ENCODE peak calls at places on chromosomes 2 and 18, in six cellular contexts. One of them, this sample, is unnamed. For H3K9me3, the result is how much of the 10 kb centered on the place peaks cover.

GRCh38 chr2:206083602-206084467 is 2.1 kb downstream of the INO80D start:
- DNase-seq in fibroblast of lung: peak
- DNase-seq in OCI-LY7: peak
- DNase-seq in GM23248: peak
- DNase-seq in HepG2: no peak
- DNase-seq in MM.1S: peak
- DNase-seq in this sample: peak

GRCh38 chr2:26679857-26680256 is 12.7 kb upstream of the KCNK3 start:
- DNase-seq in fibroblast of lung: no peak
- DNase-seq in OCI-LY7: no peak
- DNase-seq in GM23248: no peak
- DNase-seq in HepG2: no peak
- DNase-seq in MM.1S: no peak
- DNase-seq in this sample: no peak

GRCh38 chr2:234873828-234874173 is 78.0 kb upstream of the SH3BP4 start:
- DNase-seq in fibroblast of lung: peak
- DNase-seq in OCI-LY7: no peak
- DNase-seq in GM23248: peak
- DNase-seq in HepG2: no peak
- DNase-seq in MM.1S: no peak
- DNase-seq in this sample: peak

GRCh38 chr2:65605427-65606058 is 173.1 kb upstream of the SPRED2 start:
- DNase-seq in fibroblast of lung: no peak
- DNase-seq in OCI-LY7: peak
- DNase-seq in GM23248: no peak
- DNase-seq in HepG2: no peak
- DNase-seq in MM.1S: peak
- DNase-seq in this sample: no peak

GRCh38 chr2:117055499-117056375 is 758.8 kb upstream of the DDX18 start:
- DNase-seq in fibroblast of lung: no peak
- DNase-seq in OCI-LY7: no peak
- DNase-seq in GM23248: no peak
- DNase-seq in HepG2: no peak
- DNase-seq in MM.1S: no peak
- DNase-seq in this sample: no peak

GRCh38 chr2:239433777-239434396 is 33.1 kb upstream of the HDAC4 start:
- DNase-seq in fibroblast of lung: peak
- DNase-seq in OCI-LY7: no peak
- DNase-seq in GM23248: peak
- DNase-seq in HepG2: no peak
- DNase-seq in MM.1S: no peak
- DNase-seq in this sample: no peak

GRCh38 chr18:48893559-48894265 is 57.1 kb downstream of the SMAD7 start:
- DNase-seq in fibroblast of lung: no peak
- DNase-seq in OCI-LY7: no peak
- DNase-seq in GM23248: no peak
- DNase-seq in HepG2: peak
- DNase-seq in MM.1S: no peak
- DNase-seq in this sample: no peak

GRCh38 chr2:23542390-23542789 is 157.4 kb downstream of the KLHL29 start:
- DNase-seq in fibroblast of lung: no peak
- DNase-seq in OCI-LY7: no peak
- DNase-seq in GM23248: no peak
- DNase-seq in HepG2: no peak
- DNase-seq in MM.1S: no peak
- DNase-seq in this sample: no peak

GRCh38 chr2:241456546-241456945 is 51.8 kb downstream of the STK25 start:
- DNase-seq in fibroblast of lung: no peak
- DNase-seq in OCI-LY7: no peak
- DNase-seq in GM23248: no peak
- DNase-seq in HepG2: no peak
- DNase-seq in MM.1S: no peak
- DNase-seq in this sample: no peak

GRCh38 chr2:197504512-197504911 is 4.3 kb downstream of the HSPE1 start:
- DNase-seq in fibroblast of lung: no peak
- DNase-seq in OCI-LY7: no peak
- DNase-seq in GM23248: no peak
- DNase-seq in HepG2: no peak
- DNase-seq in MM.1S: no peak
- DNase-seq in this sample: no peak

GRCh38 chr2:207767461-207768167 is 2.1 kb downstream of the FZD5 start:
- DNase-seq in fibroblast of lung: peak
- DNase-seq in OCI-LY7: no peak
- DNase-seq in GM23248: peak
- DNase-seq in HepG2: peak
- DNase-seq in MM.1S: no peak
- DNase-seq in this sample: peak

GRCh38 chr2:139214806-139215205 is 434.6 kb upstream of the NXPH2 start:
- DNase-seq in fibroblast of lung: no peak
- DNase-seq in OCI-LY7: no peak
- DNase-seq in GM23248: no peak
- DNase-seq in HepG2: no peak
- DNase-seq in MM.1S: no peak
- DNase-seq in this sample: no peak

GRCh38 chr2:239657992-239658391 is 257.2 kb upstream of the HDAC4 start:
- DNase-seq in fibroblast of lung: no peak
- DNase-seq in OCI-LY7: no peak
- DNase-seq in GM23248: no peak
- DNase-seq in HepG2: no peak
- DNase-seq in MM.1S: no peak
- DNase-seq in this sample: no peak

GRCh38 chr2:16325613-16326510 is 339.8 kb downstream of the CYRIA start:
- DNase-seq in fibroblast of lung: no peak
- DNase-seq in OCI-LY7: no peak
- DNase-seq in GM23248: no peak
- DNase-seq in HepG2: no peak
- DNase-seq in MM.1S: no peak
- DNase-seq in this sample: no peak

GRCh38 chr2:16324971-16325612 is 340.5 kb downstream of the CYRIA start:
- DNase-seq in fibroblast of lung: no peak
- DNase-seq in OCI-LY7: no peak
- DNase-seq in GM23248: no peak
- DNase-seq in HepG2: no peak
- DNase-seq in MM.1S: no peak
- DNase-seq in this sample: peak

GRCh38 chr2:16328521-16329190 is 337.0 kb downstream of the CYRIA start:
- DNase-seq in fibroblast of lung: no peak
- DNase-seq in OCI-LY7: no peak
- DNase-seq in GM23248: no peak
- DNase-seq in HepG2: no peak
- DNase-seq in MM.1S: no peak
- DNase-seq in this sample: no peak

GRCh38 chr2:16327311-16327710 is 338.3 kb downstream of the CYRIA start:
- DNase-seq in fibroblast of lung: no peak
- DNase-seq in OCI-LY7: no peak
- DNase-seq in GM23248: no peak
- DNase-seq in HepG2: no peak
- DNase-seq in MM.1S: no peak
- DNase-seq in this sample: no peak

GRCh38 chr2:16326736-16327300 is 338.8 kb downstream of the CYRIA start:
- DNase-seq in fibroblast of lung: no peak
- DNase-seq in OCI-LY7: no peak
- DNase-seq in GM23248: no peak
- DNase-seq in HepG2: no peak
- DNase-seq in MM.1S: no peak
- DNase-seq in this sample: no peak
- H3K9me3 ChIP-seq in fibroblast of lung: under half
- H3K9me3 ChIP-seq in OCI-LY7: under half
- H3K9me3 ChIP-seq in GM23248: under half
- H3K9me3 ChIP-seq in HepG2: under half
- H3K9me3 ChIP-seq in MM.1S: under half
- H3K9me3 ChIP-seq in this sample: under half

DNA sequence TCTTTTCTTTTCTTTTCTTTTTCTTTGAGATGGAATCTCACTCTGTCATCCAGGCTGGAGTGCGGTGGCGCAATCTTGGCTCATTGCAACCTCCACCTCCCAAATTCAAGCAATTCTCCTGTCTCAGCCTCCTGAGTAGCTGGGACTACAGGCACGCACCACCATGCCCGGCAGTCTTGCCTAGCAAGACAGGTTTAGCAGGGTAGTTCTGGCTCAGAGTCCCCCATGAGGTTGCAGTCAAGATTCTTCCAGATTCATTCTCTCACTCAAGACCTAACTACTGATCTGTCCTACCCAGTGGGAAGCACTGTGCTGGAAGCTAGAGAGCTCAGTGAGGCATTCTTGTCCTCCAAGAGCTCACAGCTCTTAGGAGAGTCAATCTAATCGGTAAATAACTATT is 17.6 kb upstream of the ZAP70 start:
- DNase-seq in fibroblast of lung: no peak
- DNase-seq in OCI-LY7: no peak
- DNase-seq in GM23248: no peak
- DNase-seq in HepG2: no peak
- DNase-seq in MM.1S: no peak
- DNase-seq in this sample: no peak
- H2AFZ ChIP-seq in fibroblast of lung: no peak
- H2AFZ ChIP-seq in OCI-LY7: no peak
- H2AFZ ChIP-seq in GM23248: no peak
- H2AFZ ChIP-seq in HepG2: no peak
- H2AFZ ChIP-seq in MM.1S: no peak
- H2AFZ ChIP-seq in this sample: no peak

GRCh38 chr18:79890638-79891037 is 60.8 kb downstream of the SLC66A2 start:
- DNase-seq in fibroblast of lung: no peak
- DNase-seq in OCI-LY7: no peak
- DNase-seq in GM23248: no peak
- DNase-seq in HepG2: no peak
- DNase-seq in MM.1S: no peak
- DNase-seq in this sample: no peak
- H3K9me3 ChIP-seq in fibroblast of lung: under half
- H3K9me3 ChIP-seq in OCI-LY7: under half
- H3K9me3 ChIP-seq in GM23248: under half
- H3K9me3 ChIP-seq in HepG2: under half
- H3K9me3 ChIP-seq in MM.1S: under half
- H3K9me3 ChIP-seq in this sample: under half

GRCh38 chr18:73446502-73446901 is 578.7 kb upstream of the NETO1 start:
- DNase-seq in fibroblast of lung: peak
- DNase-seq in OCI-LY7: no peak
- DNase-seq in GM23248: peak
- DNase-seq in HepG2: no peak
- DNase-seq in MM.1S: no peak
- DNase-seq in this sample: no peak
- H2AFZ ChIP-seq in fibroblast of lung: no peak
- H2AFZ ChIP-seq in OCI-LY7: no peak
- H2AFZ ChIP-seq in GM23248: no peak
- H2AFZ ChIP-seq in HepG2: no peak
- H2AFZ ChIP-seq in MM.1S: no peak
- H2AFZ ChIP-seq in this sample: no peak

GRCh38 chr2:53724511-53724910 is 43.1 kb upstream of the CHAC2 start:
- DNase-seq in fibroblast of lung: peak
- DNase-seq in OCI-LY7: no peak
- DNase-seq in GM23248: peak
- DNase-seq in HepG2: no peak
- DNase-seq in MM.1S: no peak
- DNase-seq in this sample: no peak

GRCh38 chr2:53725662-53726061 is 41.9 kb upstream of the CHAC2 start:
- DNase-seq in fibroblast of lung: no peak
- DNase-seq in OCI-LY7: no peak
- DNase-seq in GM23248: no peak
- DNase-seq in HepG2: no peak
- DNase-seq in MM.1S: no peak
- DNase-seq in this sample: no peak

GRCh38 chr2:53727921-53728320 is 39.7 kb upstream of the CHAC2 start:
- DNase-seq in fibroblast of lung: no peak
- DNase-seq in OCI-LY7: no peak
- DNase-seq in GM23248: no peak
- DNase-seq in HepG2: no peak
- DNase-seq in MM.1S: no peak
- DNase-seq in this sample: no peak
- H3K9me3 ChIP-seq in fibroblast of lung: under half
- H3K9me3 ChIP-seq in OCI-LY7: under half
- H3K9me3 ChIP-seq in GM23248: under half
- H3K9me3 ChIP-seq in HepG2: under half
- H3K9me3 ChIP-seq in MM.1S: under half
- H3K9me3 ChIP-seq in this sample: under half

GRCh38 chr2:238162171-238162515 is 3.4 kb downstream of the ERFE start:
- DNase-seq in fibroblast of lung: no peak
- DNase-seq in OCI-LY7: no peak
- DNase-seq in GM23248: no peak
- DNase-seq in HepG2: no peak
- DNase-seq in MM.1S: no peak
- DNase-seq in this sample: no peak

GRCh38 chr2:238161291-238162051 is 2.7 kb downstream of the ERFE start:
- DNase-seq in fibroblast of lung: no peak
- DNase-seq in OCI-LY7: no peak
- DNase-seq in GM23248: no peak
- DNase-seq in HepG2: no peak
- DNase-seq in MM.1S: no peak
- DNase-seq in this sample: no peak

GRCh38 chr2:238159676-238160205 is 971 bp downstream of the ERFE start:
- DNase-seq in fibroblast of lung: no peak
- DNase-seq in OCI-LY7: no peak
- DNase-seq in GM23248: no peak
- DNase-seq in HepG2: no peak
- DNase-seq in MM.1S: no peak
- DNase-seq in this sample: no peak

GRCh38 chr2:238158807-238159539 is at the start of gene ERFE:
- DNase-seq in fibroblast of lung: peak
- DNase-seq in OCI-LY7: peak
- DNase-seq in GM23248: peak
- DNase-seq in HepG2: no peak
- DNase-seq in MM.1S: peak
- DNase-seq in this sample: peak

GRCh38 chr2:238160206-238161129 is 1.7 kb downstream of the ERFE start:
- DNase-seq in fibroblast of lung: no peak
- DNase-seq in OCI-LY7: peak
- DNase-seq in GM23248: no peak
- DNase-seq in HepG2: peak
- DNase-seq in MM.1S: no peak
- DNase-seq in this sample: no peak
- H2AFZ ChIP-seq in fibroblast of lung: peak
- H2AFZ ChIP-seq in OCI-LY7: peak
- H2AFZ ChIP-seq in GM23248: no peak
- H2AFZ ChIP-seq in HepG2: no peak
- H2AFZ ChIP-seq in MM.1S: no peak
- H2AFZ ChIP-seq in this sample: no peak

DNA sequence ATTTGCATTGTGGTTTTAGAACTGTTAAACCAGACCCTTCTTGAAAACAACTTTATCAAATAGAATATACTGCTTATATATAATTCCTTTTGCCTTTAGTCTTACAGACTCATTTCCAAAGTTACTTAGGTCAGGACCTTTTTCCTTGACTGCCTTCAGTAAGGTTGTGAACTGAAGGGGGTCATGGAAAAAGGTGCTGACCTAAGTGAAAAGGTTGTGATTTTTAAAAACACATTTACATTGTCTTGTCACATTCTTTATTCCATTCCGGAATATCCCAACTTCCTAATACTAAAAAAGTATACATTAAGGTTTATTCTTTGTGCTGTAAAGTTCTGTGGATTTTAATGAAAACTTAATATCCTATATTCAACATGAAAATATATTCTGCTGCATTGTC is 581.4 kb downstream of the SOCS6 start:
- DNase-seq in fibroblast of lung: no peak
- DNase-seq in OCI-LY7: no peak
- DNase-seq in GM23248: no peak
- DNase-seq in HepG2: no peak
- DNase-seq in MM.1S: no peak
- DNase-seq in this sample: no peak
- H3K9me3 ChIP-seq in fibroblast of lung: under half
- H3K9me3 ChIP-seq in OCI-LY7: under half
- H3K9me3 ChIP-seq in GM23248: under half
- H3K9me3 ChIP-seq in HepG2: under half
- H3K9me3 ChIP-seq in MM.1S: under half
- H3K9me3 ChIP-seq in this sample: under half

This sample was measured in hepatocyte.